ENCODE peak calls at places on chromosome 19, in seven cellular contexts. N is heart right ventricle, X is A673, A is transverse colon, T is dorsolateral prefrontal cortex, C is neural progenitor cell, M is sigmoid colon. H is an unnamed sample.

GRCh38 chr19:16112778-16113177 is 1.1 kb downstream of the RAB8A start:
- DNase-seq in X (no peak), C (no peak), A (no peak), T (no peak), N (no peak), M (no peak), H (no peak)

GRCh38 chr19:40600086-40600917 is 867 bp upstream of the LTBP4 start:
- DNase-seq in C (peak; percentile 23), M (peak; percentile 77), N (peak; percentile 70), T (no peak), X (peak; percentile 65), A (no peak), H (no peak)

GRCh38 chr19:44903602-44904425 is 1.8 kb upstream of the APOE start:
- DNase-seq in T (peak; percentile 86), C (peak; percentile 73), X (peak; percentile 65), M (peak; percentile 82), N (peak; percentile 58), A (peak; percentile 76), H (peak; percentile 63)

GRCh38 chr19:47498561-47498960 is 14.5 kb upstream of the KPTN start:
- DNase-seq in A (no peak), N (no peak), C (no peak), M (no peak), X (no peak), T (no peak), H (no peak)

GRCh38 chr19:45344621-45345505 is 4.3 kb downstream of the KLC3 start:
- DNase-seq in M (no peak), C (no peak), X (no peak), A (no peak), T (no peak), N (no peak), H (peak; percentile 30)

GRCh38 chr19:31018951-31019350 is 330.3 kb downstream of the TSHZ3 start:
- DNase-seq in X (no peak), T (no peak), N (no peak), C (no peak), A (no peak), M (no peak), H (no peak)

GRCh38 chr19:676343-677105 is at the start of gene FSTL3:
- DNase-seq in A (no peak), C (peak; percentile 52), M (no peak), X (no peak), N (no peak), T (no peak), H (peak; percentile 69)

GRCh38 chr19:1446713-1447564 is 3.0 kb upstream of the APC2 start:
- DNase-seq in M (no peak), A (no peak), N (no peak), C (peak; percentile 79), T (no peak), X (peak; percentile 51), H (peak; percentile 33)

GRCh38 chr19:41626877-41627276 is at the start of gene CEACAM4:
- DNase-seq in C (no peak), M (no peak), T (no peak), A (no peak), X (no peak), N (peak; percentile 25), H (no peak)

GRCh38 chr19:49787746-49788145 is 20.9 kb downstream of the AP2A1 start:
- DNase-seq in N (no peak), M (no peak), A (no peak), C (no peak), T (no peak), X (no peak), H (no peak)

GRCh38 chr19:343941-344624 is 513 bp downstream of the MIER2 start:
- DNase-seq in T (no peak), X (peak; percentile 39), M (peak; percentile 65), C (peak; percentile 81), N (no peak), A (no peak), H (peak; percentile 73)

GRCh38 chr19:7870571-7871279 is 3.5 kb downstream of the PRR36 start:
- DNase-seq in X (peak; percentile 89), C (peak; percentile 88), M (no peak), N (peak; percentile 33), A (peak; percentile 67), T (no peak), H (peak; percentile 55)

GRCh38 chr19:44499559-44499958 is 763 bp downstream of the ZNF180 start:
- DNase-seq in M (no peak), X (no peak), N (no peak), T (no peak), A (no peak), C (no peak), H (no peak)

GRCh38 chr19:28612275-28612769 is 600.6 kb downstream of the UQCRFS1 start:
- DNase-seq in A (no peak), X (no peak), T (no peak), M (no peak), C (no peak), N (no peak), H (no peak)

GRCh38 chr19:38539751-38540150 is 78.0 kb downstream of the MAP4K1 start:
- DNase-seq in M (no peak), N (no peak), X (no peak), T (no peak), A (no peak), C (no peak), H (no peak)

GRCh38 chr19:1979642-1980041 is 35.9 kb downstream of the BTBD2 start:
- DNase-seq in A (no peak), N (no peak), X (no peak), T (no peak), C (no peak), M (no peak), H (no peak)

GRCh38 chr19:38162632-38163031 is 61.4 kb downstream of the DPF1 start:
- DNase-seq in M (no peak), T (no peak), A (no peak), N (no peak), C (no peak), X (no peak), H (no peak)

GRCh38 chr19:45595814-45596213 is 6.2 kb downstream of the GPR4 start:
- DNase-seq in C (no peak), N (peak; percentile 73), M (no peak), X (no peak), T (no peak), A (no peak), H (peak; percentile 26)

GRCh38 chr19:28168557-28168956 is 1044.4 kb downstream of the UQCRFS1 start:
- DNase-seq in N (no peak), A (no peak), M (no peak), T (no peak), X (peak; percentile 30), C (peak; percentile 63), H (no peak)

GRCh38 chr19:16541526-16542044 is 652 bp downstream of the CHERP start:
- DNase-seq in T (no peak), M (no peak), N (no peak), A (no peak), X (peak; percentile 9), C (peak; percentile 51), H (peak; percentile 58)

GRCh38 chr19:15779756-15780476 is 7.5 kb upstream of the OR10H5 start:
- DNase-seq in T (peak; percentile 88), C (no peak), N (peak; percentile 88), M (peak; percentile 92), X (peak; percentile 6), A (peak; percentile 61), H (peak; percentile 24)

GRCh38 chr19:52028027-52028779 is at the start of gene ZNF614:
- DNase-seq in A (peak; percentile 90), T (peak; percentile 91), X (peak; percentile 89), N (peak; percentile 90), M (peak; percentile 90), C (peak; percentile 92), H (peak; percentile 97)

GRCh38 chr19:1850809-1851544 is 2.7 kb upstream of the REXO1 start:
- DNase-seq in M (no peak), X (no peak), A (no peak), N (no peak), C (no peak), T (no peak), H (no peak)

GRCh38 chr19:15398501-15399233 is 19.1 kb upstream of the AKAP8 start:
- DNase-seq in M (peak; percentile 64), A (no peak), C (no peak), X (no peak), T (no peak), N (no peak), H (no peak)

GRCh38 chr19:50838239-50838638 is 4.9 kb upstream of the KLK15 start:
- DNase-seq in X (peak; percentile 51), C (peak; percentile 30), M (peak; percentile 21), T (no peak), A (no peak), N (no peak), H (peak; percentile 21)

GRCh38 chr19:50835785-50836542 is 2.6 kb upstream of the KLK15 start:
- DNase-seq in C (peak; percentile 79), A (peak; percentile 89), N (peak; percentile 46), X (peak; percentile 70), M (peak; percentile 78), T (peak; percentile 60), H (peak; percentile 79)

GRCh38 chr19:50835103-50835784 is 1.9 kb upstream of the KLK15 start:
- DNase-seq in A (peak; percentile 54), M (no peak), T (no peak), X (no peak), C (no peak), N (no peak), H (peak; percentile 27)

GRCh38 chr19:50837300-50837699 is 3.9 kb upstream of the KLK15 start:
- DNase-seq in T (no peak), M (peak; percentile 46), N (no peak), X (no peak), C (no peak), A (peak; percentile 49), H (no peak)

GRCh38 chr19:50836543-50837195 is 3.3 kb upstream of the KLK15 start:
- DNase-seq in N (no peak), X (no peak), T (no peak), M (no peak), A (peak; percentile 17), C (no peak), H (no peak)
- H3K27me3 ChIP-seq in N (no peaks in the 10 kb centered on the region), X (peaks cover 5% of the 10 kb centered on the region), T (peaks cover 13% of the 10 kb centered on the region), M (peaks cover 14% of the 10 kb centered on the region), A (peaks cover 25% of the 10 kb centered on the region), C (peaks cover 87% of the 10 kb centered on the region), H (peaks cover 6% of the 10 kb centered on the region)

GRCh38 chr19:55189424-55189823 is 9.3 kb upstream of the SYT5 start:
- DNase-seq in X (no peak), A (peak; percentile 23), N (peak; percentile 60), C (no peak), T (peak; percentile 74), M (peak; percentile 87), H (peak; percentile 97)
- H3K27me3 ChIP-seq in X (no peaks in the 10 kb centered on the region), A (no peaks in the 10 kb centered on the region), N (no peaks in the 10 kb centered on the region), C (peaks cover 14% of the 10 kb centered on the region), T (no peaks in the 10 kb centered on the region), M (no peaks in the 10 kb centered on the region), H (no peaks in the 10 kb centered on the region)

GRCh38 chr19:19543101-19543500 is 5.0 kb downstream of the CILP2 start:
- DNase-seq in X (no peak), M (no peak), N (no peak), A (no peak), T (no peak), C (no peak), H (no peak)
- H3K27me3 ChIP-seq in X (no peaks in the 10 kb centered on the region), M (peaks cover 70% of the 10 kb centered on the region), N (peaks cover 4% of the 10 kb centered on the region), A (peaks cover 79% of the 10 kb centered on the region), T (peaks cover 41% of the 10 kb centered on the region), C (peaks cover 40% of the 10 kb centered on the region), H (no peaks in the 10 kb centered on the region)

DNA sequence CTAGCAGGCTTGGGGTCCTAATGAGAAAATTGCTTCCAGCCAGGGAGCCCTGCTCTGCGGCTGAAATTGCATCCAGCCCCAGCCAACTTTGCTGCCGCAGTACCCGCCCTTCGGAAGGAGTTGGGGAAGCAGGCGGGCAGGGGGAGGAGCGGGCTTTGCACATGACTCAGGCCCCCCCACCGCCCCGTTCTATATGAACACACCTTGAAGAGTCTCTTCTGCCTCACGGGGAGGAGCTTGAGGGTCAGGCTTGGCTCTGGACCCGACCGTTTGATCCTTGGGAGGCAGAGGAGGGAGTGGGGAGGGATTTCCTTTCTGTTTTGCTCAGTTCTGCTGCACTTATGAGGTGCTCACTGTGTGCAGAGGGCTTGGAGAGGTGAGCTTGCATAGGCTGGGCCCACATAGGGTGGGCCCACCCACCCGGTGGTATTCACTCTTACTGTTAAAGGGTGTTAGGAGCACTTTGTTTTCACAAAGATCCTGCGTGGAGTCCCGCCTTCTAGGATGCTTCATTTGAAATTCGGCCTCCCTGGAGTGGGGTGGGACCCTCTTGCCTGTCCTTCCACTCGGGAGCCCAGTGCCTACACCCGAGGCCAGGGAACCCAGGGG is 46.5 kb downstream of the LYL1 start:
- DNase-seq in X (peak; percentile 26), C (peak; percentile 49), N (peak; percentile 70), M (peak; percentile 89), T (no peak), A (peak; percentile 61), H (peak; percentile 92)
- H3K27me3 ChIP-seq in X (no peaks in the 10 kb centered on the region), C (peaks cover 98% of the 10 kb centered on the region), N (no peaks in the 10 kb centered on the region), M (no peaks in the 10 kb centered on the region), T (no peaks in the 10 kb centered on the region), A (no peaks in the 10 kb centered on the region), H (no peaks in the 10 kb centered on the region)